ENCODE peak calls at places on chromosomes 3 and 15, in eight cellular contexts. C, T, R, Q, X, K, E and H are unnamed samples.

GRCh38 chr3:167773584-167773983 is 38.1 kb downstream of the SERPINI1 start:
- DNase-seq in E (no peak), R (no peak), Q (no peak), C (no peak), K (no peak), X (no peak), T (no peak), H (no peak)

GRCh38 chr15:89672221-89673161 is 6.7 kb downstream of the PLIN1 start:
- DNase-seq in T (no peak), R (no peak), E (peak; percentile 74), C (peak; percentile 69), K (no peak), X (no peak), Q (no peak), H (peak; percentile 52)

GRCh38 chr3:177194319-177194718 is 3.0 kb downstream of the TBL1XR1 start:
- DNase-seq in R (no peak), X (no peak), Q (no peak), C (no peak), K (no peak), T (no peak), E (no peak), H (no peak)

GRCh38 chr15:84736375-84736774 is 12.0 kb upstream of the ZNF592 start:
- DNase-seq in X (no peak), Q (peak; percentile 41), T (no peak), K (no peak), C (no peak), E (no peak), R (no peak), H (no peak)

GRCh38 chr3:182492536-182492935 is 300.8 kb upstream of the ATP11B start:
- DNase-seq in E (no peak), R (no peak), X (no peak), T (no peak), Q (no peak), C (no peak), K (no peak), H (no peak)

GRCh38 chr3:180961552-180961951 is 28.0 kb downstream of the DNAJC19 start:
- DNase-seq in C (no peak), X (no peak), K (no peak), T (no peak), E (no peak), Q (no peak), R (no peak), H (no peak)

GRCh38 chr3:40680685-40681657 is 156.2 kb downstream of the ZNF621 start:
- DNase-seq in X (no peak), Q (no peak), T (no peak), C (no peak), K (no peak), R (no peak), E (no peak), H (no peak)

GRCh38 chr3:197204729-197205128 is 93.7 kb downstream of the DLG1 start:
- DNase-seq in C (no peak), K (no peak), X (peak; percentile 16), Q (no peak), E (no peak), R (no peak), T (no peak), H (no peak)

DNA sequence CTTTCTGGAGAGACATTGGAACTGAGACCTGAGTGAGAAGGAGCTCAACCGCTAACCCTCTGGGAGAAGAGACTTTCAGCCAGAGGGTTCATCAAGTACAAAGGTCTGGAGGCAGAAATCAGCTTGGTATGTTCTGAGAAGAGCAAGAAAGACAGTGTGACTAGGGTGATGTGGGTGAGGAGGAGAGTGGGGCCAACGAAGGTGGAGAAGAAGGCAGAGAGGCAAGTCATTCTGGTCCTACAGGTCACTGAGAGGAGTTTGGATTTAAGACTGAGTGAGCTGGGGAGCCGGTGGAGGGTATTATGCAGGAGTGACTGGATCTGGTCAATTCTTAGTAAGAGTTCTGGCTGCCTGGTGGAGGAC is 12.2 kb downstream of the XIRP1 start:
- DNase-seq in X (no peak), K (no peak), C (no peak), T (no peak), R (no peak), Q (no peak), E (no peak), H (no peak)
- H3K4me3 ChIP-seq in X (peak overlapping the region; percentile 36), K (no peak overlapping the region), C (no peak overlapping the region), T (peak overlapping the region; percentile 86), R (no peak overlapping the region), Q (peak overlapping the region; percentile 41), E (peak overlapping the region; percentile 44), H (peak overlapping the region; percentile 50)

GRCh38 chr15:80549191-80549590 is 145.0 kb downstream of the ARNT2 start:
- DNase-seq in K (no peak), Q (no peak), E (no peak), X (peak; percentile 79), T (no peak), C (no peak), R (no peak), H (no peak)
- H3K4me3 ChIP-seq in K (no peak overlapping the region), Q (no peak overlapping the region), E (no peak overlapping the region), X (peak overlapping the region; percentile 13), T (no peak overlapping the region), C (no peak overlapping the region), R (no peak overlapping the region), H (no peak overlapping the region)

GRCh38 chr15:101672298-101672697 is 20.1 kb upstream of the TM2D3 start:
- DNase-seq in R (peak; percentile 35), Q (no peak), X (no peak), K (no peak), E (no peak), T (peak; percentile 67), C (peak; percentile 47), H (no peak)

GRCh38 chr15:101675015-101675414 is 22.8 kb upstream of the TM2D3 start:
- DNase-seq in E (no peak), T (no peak), R (no peak), Q (no peak), C (no peak), X (peak; percentile 20), K (no peak), H (no peak)

GRCh38 chr15:101679861-101680260 is 27.7 kb upstream of the TM2D3 start:
- DNase-seq in K (no peak), E (no peak), X (no peak), T (no peak), R (no peak), Q (no peak), C (no peak), H (no peak)

GRCh38 chr15:101676965-101677364 is 24.8 kb upstream of the TM2D3 start:
- DNase-seq in Q (no peak), X (no peak), C (no peak), E (no peak), T (no peak), K (no peak), R (no peak), H (no peak)

GRCh38 chr15:101675796-101676582 is 23.8 kb upstream of the TM2D3 start:
- DNase-seq in C (no peak), R (peak; percentile 24), X (peak; percentile 31), K (no peak), T (peak; percentile 60), E (no peak), Q (no peak), H (no peak)
- H3K4me3 ChIP-seq in C (no peak overlapping the region), R (no peak overlapping the region), X (no peak overlapping the region), K (no peak overlapping the region), T (no peak overlapping the region), E (no peak overlapping the region), Q (no peak overlapping the region), H (no peak overlapping the region)

DNA sequence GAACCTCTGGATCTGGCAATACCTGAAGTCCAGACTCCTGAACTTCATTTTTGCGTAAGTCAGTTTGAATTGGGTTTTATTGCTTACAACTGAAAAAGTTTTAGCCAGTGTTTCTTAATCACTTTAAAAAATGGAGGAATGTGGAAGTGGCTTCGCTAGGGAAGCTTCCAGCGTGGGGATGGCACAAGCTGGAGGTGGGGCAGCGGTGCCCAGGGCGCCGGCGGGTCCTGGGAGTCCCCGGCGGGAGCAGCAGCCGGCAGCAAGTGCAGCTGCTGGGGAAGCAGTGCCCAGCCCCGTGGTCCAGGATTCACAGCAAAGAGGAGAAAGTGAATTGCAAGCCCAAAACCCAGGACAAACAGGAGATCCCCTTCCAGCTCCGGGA is 301.8 kb upstream of the PROK2 start:
- DNase-seq in Q (no peak), E (no peak), X (no peak), R (no peak), C (peak; percentile 64), T (no peak), K (no peak), H (no peak)
- H3K4me3 ChIP-seq in Q (no peak overlapping the region), E (no peak overlapping the region), X (no peak overlapping the region), R (no peak overlapping the region), C (no peak overlapping the region), T (no peak overlapping the region), K (no peak overlapping the region), H (no peak overlapping the region)

GRCh38 chr3:15983693-15984092 is 185.9 kb upstream of the ANKRD28 start:
- DNase-seq in C (no peak), T (no peak), K (no peak), Q (no peak), E (no peak), X (no peak), R (no peak), H (no peak)

GRCh38 chr3:15982243-15982642 is 184.5 kb upstream of the ANKRD28 start:
- DNase-seq in Q (no peak), K (no peak), E (no peak), C (no peak), X (no peak), R (no peak), T (no peak), H (no peak)

GRCh38 chr3:15983232-15983631 is 185.5 kb upstream of the ANKRD28 start:
- DNase-seq in K (no peak), C (no peak), T (no peak), R (no peak), X (no peak), Q (no peak), E (no peak), H (no peak)

GRCh38 chr3:15979900-15980299 is 182.1 kb upstream of the ANKRD28 start:
- DNase-seq in K (no peak), C (no peak), R (no peak), X (no peak), E (no peak), Q (no peak), T (no peak), H (no peak)

DNA sequence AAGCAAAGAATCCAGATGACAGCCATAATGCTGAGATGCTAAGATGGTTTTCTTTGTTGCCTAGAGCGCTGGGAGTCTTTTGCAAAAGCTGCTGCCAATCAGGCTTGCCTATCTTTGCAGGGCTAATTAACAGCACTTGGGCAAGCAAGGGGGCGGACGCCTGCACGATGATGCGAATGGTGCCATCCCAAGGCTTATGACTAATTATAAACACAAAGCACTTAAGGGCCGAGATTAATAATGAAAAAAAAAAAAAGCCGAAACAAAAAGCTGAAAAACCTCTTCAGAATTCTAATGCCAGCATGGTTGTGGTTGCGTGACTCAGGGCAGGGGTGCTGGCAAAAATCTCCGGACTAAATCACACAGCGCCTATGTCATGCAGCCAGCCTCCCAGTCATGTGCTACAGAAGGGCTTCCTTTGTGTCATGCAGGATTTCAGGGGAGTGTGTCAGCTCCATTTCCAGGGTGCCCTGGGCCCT is 184.9 kb upstream of the ANKRD28 start:
- DNase-seq in T (no peak), X (peak; percentile 81), Q (no peak), R (no peak), K (no peak), E (peak; percentile 67), C (peak; percentile 73), H (no peak)
- H3K4me3 ChIP-seq in T (no peak overlapping the region), X (no peak overlapping the region), Q (no peak overlapping the region), R (no peak overlapping the region), K (no peak overlapping the region), E (no peak overlapping the region), C (no peak overlapping the region), H (no peak overlapping the region)